ENCODE peak calls at places on chromosomes 3 and 15, in four cellular contexts. I is AG09319, F is activated gamma-delta T cell treated with Interleukin-2 at 50 U/mL for 16 hours, U is MCF 10A. R is an unnamed sample.

GRCh38 chr3:71099997-71100719 is 483.4 kb downstream of the FOXP1 start:
- DNase-seq in I (no peak), F (no peak), U (no peak), R (peak; percentile 19)

GRCh38 chr3:107240183-107241091 is 136.8 kb upstream of the CCDC54 start:
- DNase-seq in I (peak; percentile 44), F (peak; percentile 65), U (peak; percentile 82), R (peak; percentile 66)

GRCh38 chr3:23490459-23490858 is 287.3 kb downstream of the UBE2E2 start:
- DNase-seq in I (no peak), F (no peak), U (peak; percentile 56), R (no peak)

GRCh38 chr3:45011756-45012441 is 14.2 kb upstream of the CLEC3B start:
- DNase-seq in I (peak; percentile 69), F (no peak), U (peak; percentile 34), R (no peak)

GRCh38 chr15:44034334-44034733 is 160.7 kb downstream of the FRMD5 start:
- DNase-seq in I (no peak), F (no peak), U (no peak), R (no peak)

GRCh38 chr3:186653079-186653710 is 12.6 kb upstream of the HRG start:
- DNase-seq in I (no peak), F (no peak), U (no peak), R (no peak)

GRCh38 chr3:196166741-196167140 is 44.5 kb downstream of the ZDHHC19 start:
- DNase-seq in I (no peak), F (no peak), U (no peak), R (no peak)

GRCh38 chr3:57530071-57530608 is 14.0 kb downstream of the DNAH12 start:
- DNase-seq in I (no peak), F (no peak), U (no peak), R (no peak)

GRCh38 chr3:143366672-143367071 is 247.1 kb downstream of the CHST2 start:
- DNase-seq in I (no peak), F (no peak), U (no peak), R (no peak)

GRCh38 chr3:179016979-179017670 is 54.5 kb downstream of the ZMAT3 start:
- DNase-seq in I (no peak), F (no peak), U (no peak), R (no peak)

GRCh38 chr15:74311734-74312444 is 55.6 kb downstream of the CYP11A1 start:
- DNase-seq in I (no peak), F (no peak), U (peak; percentile 36), R (no peak)

GRCh38 chr3:188286087-188286513 is 132.1 kb downstream of the LPP start:
- DNase-seq in I (peak; percentile 89), F (no peak), U (peak; percentile 95), R (no peak)

GRCh38 chr3:16316847-16317560 is 52.0 kb downstream of the OXNAD1 start:
- DNase-seq in I (no peak), F (no peak), U (no peak), R (no peak)

GRCh38 chr3:139319428-139320402 is 24.1 kb upstream of the MRPS22 start:
- DNase-seq in I (no peak), F (no peak), U (peak; percentile 13), R (no peak)

GRCh38 chr15:56243774-56244236 is at the start of gene RFX7:
- DNase-seq in I (no peak), F (peak; percentile 73), U (peak; percentile 70), R (peak; percentile 81)

GRCh38 chr15:26772588-26773484 is at the start of gene GABRB3:
- DNase-seq in I (no peak), F (no peak), U (no peak), R (no peak)

GRCh38 chr3:55721716-55722484 is 234.8 kb upstream of the WNT5A start:
- DNase-seq in I (no peak), F (no peak), U (peak; percentile 45), R (no peak)

GRCh38 chr3:71942432-71942831 is 157.5 kb upstream of the PROK2 start:
- DNase-seq in I (no peak), F (no peak), U (no peak), R (no peak)

GRCh38 chr3:70386043-70386442 is 73.6 kb upstream of the MDFIC2 start:
- DNase-seq in I (no peak), F (no peak), U (no peak), R (no peak)

GRCh38 chr3:183822631-183823030 is 2.7 kb downstream of the MAP6D1 start:
- DNase-seq in I (no peak), F (no peak), U (no peak), R (no peak)

GRCh38 chr15:77418341-77419049 is 1.4 kb downstream of the PEAK1 start:
- DNase-seq in I (no peak), F (no peak), U (peak; percentile 3), R (no peak)

GRCh38 chr15:38036790-38037338 is 102.4 kb downstream of the TMCO5A start:
- DNase-seq in I (no peak), F (no peak), U (no peak), R (no peak)

GRCh38 chr15:80567721-80568157 is 127.4 kb upstream of the ABHD17C start:
- DNase-seq in I (peak; percentile 85), F (peak; percentile 6), U (peak; percentile 85), R (no peak)

GRCh38 chr3:134708671-134709070 is 57.8 kb upstream of the KY start:
- DNase-seq in I (no peak), F (no peak), U (no peak), R (no peak)

GRCh38 chr3:122305818-122306621 is 19.0 kb upstream of the CSTA start:
- DNase-seq in I (no peak), F (no peak), U (peak; percentile 52), R (no peak)

GRCh38 chr3:76065975-76066374 is 280.6 kb upstream of the ZNF717 start:
- DNase-seq in I (no peak), F (no peak), U (peak; percentile 6), R (no peak)

GRCh38 chr3:196711838-196712513 is at the start of the genes CEP19 and PIGX:
- DNase-seq in I (peak; percentile 62), F (peak; percentile 83), U (peak; percentile 79), R (peak; percentile 97)

GRCh38 chr15:77181305-77182074 is 110.6 kb upstream of the TSPAN3 start:
- DNase-seq in I (no peak), F (no peak), U (no peak), R (no peak)

GRCh38 chr3:127373701-127374625 is 86.1 kb upstream of the PRR20G start:
- DNase-seq in I (no peak), F (no peak), U (peak; percentile 30), R (no peak)

GRCh38 chr3:172040078-172040975 is 949 bp downstream of the FNDC3B start:
- DNase-seq in I (peak; percentile 80), F (peak; percentile 19), U (peak; percentile 80), R (peak; percentile 27)

GRCh38 chr15:59035157-59035556 is 47.7 kb downstream of the RNF111 start:
- DNase-seq in I (no peak), F (no peak), U (no peak), R (no peak)

GRCh38 chr15:42313463-42313862 is 40.2 kb upstream of the TMEM87A start:
- DNase-seq in I (no peak), F (no peak), U (no peak), R (no peak)

R was measured in central memory CD4-positive, alpha-beta T cell.